ENCODE peak calls at places on chromosomes 2 and 18, in four cellular contexts. One of them, this sample, is unnamed.
A peak's percentile ranks its signal among the peaks of the same experiment; 100 is the strongest.

GRCh38 chr18:29779096-29779495 is 1263.4 kb downstream of the DSC3 start:
- DNase-seq in A172: no peak
- DNase-seq in occipital lobe: no peak
- DNase-seq in T-helper 1 cell: no peak
- DNase-seq in this sample: no peak

GRCh38 chr2:234989183-234989701 is 37.4 kb downstream of the SH3BP4 start:
- DNase-seq in occipital lobe: peak; percentile 34
- DNase-seq in A172: peak; percentile 62
- DNase-seq in T-helper 1 cell: no peak
- DNase-seq in this sample: peak; percentile 74

GRCh38 chr2:100988630-100989417 is 13.3 kb upstream of the RPL31 start:
- DNase-seq in occipital lobe: no peak
- DNase-seq in T-helper 1 cell: no peak
- DNase-seq in A172: peak; percentile 6
- DNase-seq in this sample: no peak

GRCh38 chr2:238290715-238291549 is 2.5 kb upstream of the PER2 start:
- DNase-seq in A172: no peak
- DNase-seq in occipital lobe: no peak
- DNase-seq in T-helper 1 cell: no peak
- DNase-seq in this sample: no peak

GRCh38 chr2:118062048-118062447 is 26.2 kb upstream of the INSIG2 start:
- DNase-seq in T-helper 1 cell: no peak
- DNase-seq in A172: peak; percentile 3
- DNase-seq in occipital lobe: no peak
- DNase-seq in this sample: no peak

GRCh38 chr2:199977984-199978415 is 22.6 kb downstream of the MAIP1 start:
- DNase-seq in occipital lobe: no peak
- DNase-seq in T-helper 1 cell: no peak
- DNase-seq in A172: peak; percentile 53
- DNase-seq in this sample: peak; percentile 66

GRCh38 chr18:76997951-76998808 is 134.4 kb downstream of the MBP start:
- DNase-seq in A172: no peak
- DNase-seq in T-helper 1 cell: no peak
- DNase-seq in occipital lobe: no peak
- DNase-seq in this sample: no peak

GRCh38 chr2:39516347-39517101 is 79.4 kb upstream of the MAP4K3 start:
- DNase-seq in A172: no peak
- DNase-seq in T-helper 1 cell: no peak
- DNase-seq in occipital lobe: peak; percentile 75
- DNase-seq in this sample: no peak

GRCh38 chr2:180385601-180386201 is 378.6 kb upstream of the CWC22 start:
- DNase-seq in occipital lobe: no peak
- DNase-seq in T-helper 1 cell: no peak
- DNase-seq in A172: peak; percentile 72
- DNase-seq in this sample: peak; percentile 11

GRCh38 chr2:228321019-228321418 is 139.5 kb upstream of the SPHKAP start:
- DNase-seq in A172: no peak
- DNase-seq in T-helper 1 cell: no peak
- DNase-seq in occipital lobe: no peak
- DNase-seq in this sample: no peak

GRCh38 chr2:140242889-140243288 is 1462.7 kb upstream of the NXPH2 start:
- DNase-seq in occipital lobe: no peak
- DNase-seq in T-helper 1 cell: no peak
- DNase-seq in A172: no peak
- DNase-seq in this sample: no peak

GRCh38 chr2:56680971-56681631 is 497.3 kb downstream of the CCDC85A start:
- DNase-seq in A172: peak; percentile 76
- DNase-seq in occipital lobe: no peak
- DNase-seq in T-helper 1 cell: no peak
- DNase-seq in this sample: peak; percentile 85

GRCh38 chr2:195413422-195413821 is 243.6 kb upstream of the SLC39A10 start:
- DNase-seq in A172: no peak
- DNase-seq in T-helper 1 cell: no peak
- DNase-seq in occipital lobe: no peak
- DNase-seq in this sample: peak; percentile 90

GRCh38 chr2:37414470-37414949 is 70.1 kb downstream of the QPCT start:
- DNase-seq in T-helper 1 cell: no peak
- DNase-seq in occipital lobe: no peak
- DNase-seq in A172: peak; percentile 84
- DNase-seq in this sample: peak; percentile 79

GRCh38 chr18:1296237-1296636 is 391.6 kb downstream of the ADCYAP1 start:
- DNase-seq in T-helper 1 cell: no peak
- DNase-seq in occipital lobe: no peak
- DNase-seq in A172: peak; percentile 13
- DNase-seq in this sample: peak; percentile 3

GRCh38 chr2:27889774-27890145 is 427 bp downstream of the RBKS start:
- DNase-seq in T-helper 1 cell: no peak
- DNase-seq in A172: no peak
- DNase-seq in occipital lobe: no peak
- DNase-seq in this sample: no peak

GRCh38 chr2:158619496-158619895 is 162.7 kb downstream of the PKP4 start:
- DNase-seq in A172: peak; percentile 62
- DNase-seq in T-helper 1 cell: no peak
- DNase-seq in occipital lobe: no peak
- DNase-seq in this sample: peak; percentile 60

GRCh38 chr2:223887127-223887526 is 49.7 kb upstream of the AP1S3 start:
- DNase-seq in T-helper 1 cell: no peak
- DNase-seq in occipital lobe: no peak
- DNase-seq in A172: no peak
- DNase-seq in this sample: no peak

GRCh38 chr2:241270531-241270930 is 44.9 kb downstream of the HDLBP start:
- DNase-seq in T-helper 1 cell: no peak
- DNase-seq in occipital lobe: no peak
- DNase-seq in A172: no peak
- DNase-seq in this sample: no peak

GRCh38 chr2:134707330-134707676 is 11.5 kb downstream of the TMEM163 start:
- DNase-seq in T-helper 1 cell: no peak
- DNase-seq in occipital lobe: no peak
- DNase-seq in A172: no peak
- DNase-seq in this sample: no peak

GRCh38 chr2:23486676-23487075 is 101.7 kb downstream of the KLHL29 start:
- DNase-seq in T-helper 1 cell: no peak
- DNase-seq in A172: no peak
- DNase-seq in occipital lobe: no peak
- DNase-seq in this sample: peak; percentile 39

GRCh38 chr2:204625135-204625534 is 79.9 kb downstream of the PARD3B start:
- DNase-seq in occipital lobe: no peak
- DNase-seq in T-helper 1 cell: no peak
- DNase-seq in A172: peak; percentile 44
- DNase-seq in this sample: peak; percentile 51

GRCh38 chr2:112480540-112481049 is 1.4 kb upstream of the TTL start:
- DNase-seq in A172: no peak
- DNase-seq in occipital lobe: no peak
- DNase-seq in T-helper 1 cell: peak; percentile 19
- DNase-seq in this sample: no peak

GRCh38 chr18:710418-711300 is 1.8 kb downstream of the ENOSF1 start:
- DNase-seq in A172: no peak
- DNase-seq in occipital lobe: no peak
- DNase-seq in T-helper 1 cell: no peak
- DNase-seq in this sample: no peak

GRCh38 chr18:55076643-55077218 is 117.5 kb upstream of the CCDC68 start:
- DNase-seq in T-helper 1 cell: no peak
- DNase-seq in A172: no peak
- DNase-seq in occipital lobe: no peak
- DNase-seq in this sample: no peak

GRCh38 chr2:15953143-15953630 is 12.8 kb downstream of the MYCN start:
- DNase-seq in T-helper 1 cell: no peak
- DNase-seq in A172: no peak
- DNase-seq in occipital lobe: no peak
- DNase-seq in this sample: no peak

GRCh38 chr2:58163913-58164312 is 77.2 kb downstream of the FANCL start:
- DNase-seq in occipital lobe: no peak
- DNase-seq in T-helper 1 cell: no peak
- DNase-seq in A172: no peak
- DNase-seq in this sample: no peak